ENCODE peak calls at places on chromosome 19, in four cellular contexts. Y is ovary, O is suprapubic skin, T is IMR-90. C is an unnamed sample.

GRCh38 chr19:35608250-35608649 is 4.3 kb upstream of the HAUS5 start:
- DNase-seq in Y (no peak), O (no peak), T (no peak), C (no peak)

GRCh38 chr19:48619692-48620565 is 623 bp downstream of the SPHK2 start:
- DNase-seq in Y (peak), O (no peak), T (no peak), C (no peak)

GRCh38 chr19:29666634-29667389 is 1.6 kb downstream of the PLEKHF1 start:
- DNase-seq in Y (peak), O (peak), T (peak), C (peak)

GRCh38 chr19:47464619-47465018 is 7.1 kb downstream of the SLC8A2 start:
- DNase-seq in Y (no peak), O (no peak), T (no peak), C (no peak)

GRCh38 chr19:48571378-48572162 is 19.6 kb downstream of the SULT2B1 start:
- DNase-seq in Y (no peak), O (no peak), T (no peak), C (no peak)

GRCh38 chr19:40244596-40244995 is 18.1 kb upstream of the CCNP start:
- DNase-seq in Y (no peak), O (no peak), T (no peak), C (no peak)

GRCh38 chr19:2627855-2628254 is 74.6 kb downstream of the GNG7 start:
- DNase-seq in Y (no peak), O (no peak), T (peak), C (no peak)

GRCh38 chr19:45404557-45405434 is at the start of gene PPP1R13L:
- DNase-seq in Y (peak), O (peak), T (peak), C (peak)

GRCh38 chr19:38033658-38034150 is 126.7 kb downstream of the SIPA1L3 start:
- DNase-seq in Y (no peak), O (no peak), T (no peak), C (no peak)

GRCh38 chr19:22806418-22806817 is 22.5 kb upstream of the ZNF99 start:
- DNase-seq in Y (no peak), O (no peak), T (no peak), C (no peak)

GRCh38 chr19:30719991-30720329 is 347.8 kb downstream of the ZNF536 start:
- DNase-seq in Y (peak), O (no peak), T (no peak), C (no peak)

GRCh38 chr19:36460046-36460445 is 29.3 kb downstream of the ZNF566 start:
- DNase-seq in Y (no peak), O (no peak), T (peak), C (no peak)

GRCh38 chr19:38115264-38115802 is 108.7 kb downstream of the DPF1 start:
- DNase-seq in Y (no peak), O (no peak), T (no peak), C (no peak)

GRCh38 chr19:16628183-16628983 is at the start of gene MED26:
- DNase-seq in Y (peak), O (peak), T (peak), C (peak)

GRCh38 chr19:57914517-57914916 is 1.9 kb downstream of the ZNF417 start:
- DNase-seq in Y (no peak), O (no peak), T (no peak), C (no peak)

GRCh38 chr19:46788101-46788967 is at the start of gene SLC1A5:
- DNase-seq in Y (peak), O (peak), T (peak), C (peak)

GRCh38 chr19:16566702-16567101 is 5.5 kb downstream of the SLC35E1 start:
- DNase-seq in Y (no peak), O (no peak), T (no peak), C (no peak)

GRCh38 chr19:30024091-30024490 is 82.1 kb downstream of the URI1 start:
- DNase-seq in Y (no peak), O (no peak), T (no peak), C (no peak)

GRCh38 chr19:34816708-34817107 is 43.7 kb upstream of the ZNF599 start:
- DNase-seq in Y (no peak), O (no peak), T (no peak), C (no peak)

GRCh38 chr19:34236035-34236793 is 18.1 kb upstream of the GARRE1 start:
- DNase-seq in Y (no peak), O (peak), T (peak), C (no peak)

GRCh38 chr19:46351241-46352041 is 4.6 kb downstream of the PPP5C start:
- DNase-seq in Y (no peak), O (no peak), T (peak), C (peak)

GRCh38 chr19:48506138-48506733 is 5.4 kb downstream of the LMTK3 start:
- DNase-seq in Y (no peak), O (no peak), T (peak), C (no peak)

DNA sequence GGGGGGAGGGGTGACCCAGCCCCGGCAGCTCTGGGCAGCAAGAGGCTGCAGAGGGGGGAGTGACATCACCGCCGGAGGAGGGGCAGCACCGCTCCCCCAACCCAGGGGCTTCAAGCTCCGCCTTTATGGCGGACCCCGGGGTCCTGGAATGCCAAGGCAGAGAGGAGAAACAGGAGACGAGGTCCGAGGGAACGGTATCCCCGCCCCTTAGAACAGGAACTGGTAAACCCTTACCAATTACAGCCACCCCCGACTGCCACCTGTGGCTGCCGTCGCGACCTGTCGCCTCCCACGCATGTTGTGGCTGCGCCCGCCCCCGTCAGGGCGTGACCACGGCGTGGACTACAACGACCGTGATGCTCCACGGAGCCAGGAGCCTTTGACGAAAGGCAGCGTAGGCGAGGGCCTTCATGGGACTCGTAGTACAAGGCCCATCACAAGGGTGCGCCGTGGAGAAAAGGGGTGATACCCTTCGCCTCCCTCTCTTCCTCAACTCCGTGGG is 4.1 kb upstream of the KCNC3 start:
- DNase-seq in Y (peak), O (peak), T (peak), C (peak)
- TF ChIP-seq POLR2A in Y (no peak), O (no peak), T (no peak), C (no peak)

DNA sequence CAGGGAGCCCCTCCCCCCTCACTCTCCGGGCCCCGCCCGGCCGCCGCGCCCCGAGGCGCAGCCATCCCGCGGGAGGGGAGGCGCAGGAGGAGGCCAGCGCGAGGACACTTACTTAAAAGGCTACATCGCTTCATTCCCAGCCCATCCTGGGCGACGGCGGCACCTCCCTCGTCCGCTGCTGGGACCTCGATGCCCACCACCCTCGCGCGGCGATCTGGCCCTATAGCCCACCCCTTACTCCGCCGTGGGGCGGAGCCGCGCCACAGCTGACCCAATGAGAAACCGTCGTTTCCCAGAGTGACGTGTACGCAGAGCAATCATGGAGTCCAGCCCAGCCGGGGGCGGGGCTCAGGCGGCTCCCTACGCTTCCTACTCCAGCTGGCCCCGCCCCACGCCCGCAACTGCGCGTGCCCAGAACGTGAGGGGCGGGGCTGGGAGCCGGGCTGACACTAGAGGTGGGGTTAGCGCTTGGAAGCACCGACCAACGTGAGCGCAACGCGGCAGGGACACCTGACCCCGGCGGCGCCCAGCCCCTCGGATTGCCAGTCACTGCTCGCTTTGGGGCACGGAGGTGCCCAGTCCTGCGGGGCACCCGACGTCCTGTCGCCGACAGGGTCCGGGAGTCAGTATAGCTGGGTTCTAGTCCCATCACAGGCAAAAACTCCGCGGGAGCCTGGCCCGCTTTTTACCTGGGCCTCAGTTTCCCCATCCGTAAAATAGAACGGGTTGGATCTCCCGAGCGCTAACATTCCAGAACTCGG is at the start of gene ANKRD27:
- DNase-seq in Y (peak), O (peak), T (peak), C (peak)
- TF ChIP-seq POLR2A in Y (no peak), O (no peak), T (peak), C (peak)

DNA sequence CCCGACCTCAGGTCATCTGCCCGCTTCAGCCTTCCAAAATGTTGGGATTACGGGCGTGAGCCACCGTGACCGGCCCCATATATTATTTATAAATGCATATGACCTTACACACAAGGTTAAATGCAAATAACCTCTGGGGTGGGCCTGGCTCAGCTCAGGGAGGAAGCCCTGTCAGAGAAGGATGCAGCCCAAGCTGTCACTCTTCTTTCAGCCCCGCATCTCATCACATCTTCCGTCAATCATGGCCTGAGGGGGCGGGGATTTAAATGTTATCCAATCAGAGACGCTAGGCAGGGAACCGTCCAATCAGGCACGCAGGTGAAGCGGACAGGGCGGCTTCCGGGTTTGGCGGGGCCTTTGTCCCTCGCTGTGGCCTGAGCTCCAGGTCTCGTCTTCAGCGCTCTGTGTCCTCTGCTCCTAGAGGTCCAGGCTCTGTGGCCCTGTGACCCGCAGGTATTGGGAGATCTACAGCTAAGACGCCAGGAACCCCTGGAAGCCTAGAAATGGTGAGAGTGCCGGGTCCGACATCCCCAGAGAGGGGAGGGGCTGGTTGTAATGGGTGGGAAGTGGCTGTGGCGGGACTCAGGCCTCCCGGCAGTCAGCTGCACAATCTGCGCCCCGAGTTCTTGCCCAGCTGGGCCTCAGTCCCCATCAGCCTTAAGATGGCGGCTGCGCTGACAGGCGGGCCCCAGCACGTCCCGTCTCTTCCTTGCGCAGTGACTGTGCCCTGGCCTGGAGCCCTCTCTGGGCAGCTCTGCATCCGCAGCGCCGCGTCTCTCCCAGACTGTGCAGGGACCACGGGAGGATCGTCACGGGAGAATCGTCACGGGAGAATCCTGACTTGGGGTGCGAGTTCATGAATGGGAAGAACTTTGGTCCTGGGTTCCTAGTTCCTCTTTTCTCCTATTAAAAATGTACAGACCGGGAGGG is at the start of gene ZNF430:
- DNase-seq in Y (peak), O (peak), T (peak), C (peak)
- TF ChIP-seq POLR2A in Y (peak), O (peak), T (peak), C (peak)

DNA sequence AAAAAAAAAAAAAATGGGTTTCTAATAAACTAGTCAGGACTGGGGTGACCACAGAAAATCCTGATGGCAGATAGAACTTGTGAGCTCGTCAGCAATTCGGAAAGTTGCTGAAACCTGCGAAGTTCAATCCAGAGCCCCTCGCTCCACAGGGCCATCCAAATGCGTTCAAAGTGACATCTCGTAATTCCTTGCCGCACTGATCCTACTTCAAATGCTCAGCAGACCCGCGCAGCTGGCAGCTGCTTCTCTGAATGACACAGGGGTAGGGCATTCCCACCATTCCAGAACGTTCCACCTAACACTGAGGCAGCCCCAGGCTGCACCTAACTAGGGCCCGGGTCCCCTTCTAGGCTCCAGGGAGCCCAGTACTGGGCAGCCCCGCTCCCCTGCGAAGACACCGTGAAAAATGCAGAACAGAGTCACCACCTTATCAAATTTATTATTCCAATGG is 4.8 kb upstream of the DAPK3 start:
- DNase-seq in Y (no peak), O (no peak), T (no peak), C (no peak)
- TF ChIP-seq POLR2A in Y (no peak), O (no peak), T (peak), C (no peak)

GRCh38 chr19:55279376-55279772 is 536 bp downstream of the HSPBP1 start:
- DNase-seq in Y (no peak), O (no peak), T (no peak), C (no peak)

GRCh38 chr19:55278391-55279135 is 1.3 kb downstream of the HSPBP1 start:
- DNase-seq in Y (no peak), O (no peak), T (no peak), C (no peak)

GRCh38 chr19:55276720-55277430 is 3.0 kb downstream of the HSPBP1 start:
- DNase-seq in Y (no peak), O (no peak), T (no peak), C (no peak)

GRCh38 chr19:55277494-55277893 is 2.4 kb downstream of the HSPBP1 start:
- DNase-seq in Y (no peak), O (no peak), T (no peak), C (no peak)

GRCh38 chr19:55279773-55280643 is at the start of gene HSPBP1:
- DNase-seq in Y (peak), O (peak), T (peak), C (peak)
- TF ChIP-seq POLR2A in Y (peak), O (no peak), T (peak), C (no peak)

DNA sequence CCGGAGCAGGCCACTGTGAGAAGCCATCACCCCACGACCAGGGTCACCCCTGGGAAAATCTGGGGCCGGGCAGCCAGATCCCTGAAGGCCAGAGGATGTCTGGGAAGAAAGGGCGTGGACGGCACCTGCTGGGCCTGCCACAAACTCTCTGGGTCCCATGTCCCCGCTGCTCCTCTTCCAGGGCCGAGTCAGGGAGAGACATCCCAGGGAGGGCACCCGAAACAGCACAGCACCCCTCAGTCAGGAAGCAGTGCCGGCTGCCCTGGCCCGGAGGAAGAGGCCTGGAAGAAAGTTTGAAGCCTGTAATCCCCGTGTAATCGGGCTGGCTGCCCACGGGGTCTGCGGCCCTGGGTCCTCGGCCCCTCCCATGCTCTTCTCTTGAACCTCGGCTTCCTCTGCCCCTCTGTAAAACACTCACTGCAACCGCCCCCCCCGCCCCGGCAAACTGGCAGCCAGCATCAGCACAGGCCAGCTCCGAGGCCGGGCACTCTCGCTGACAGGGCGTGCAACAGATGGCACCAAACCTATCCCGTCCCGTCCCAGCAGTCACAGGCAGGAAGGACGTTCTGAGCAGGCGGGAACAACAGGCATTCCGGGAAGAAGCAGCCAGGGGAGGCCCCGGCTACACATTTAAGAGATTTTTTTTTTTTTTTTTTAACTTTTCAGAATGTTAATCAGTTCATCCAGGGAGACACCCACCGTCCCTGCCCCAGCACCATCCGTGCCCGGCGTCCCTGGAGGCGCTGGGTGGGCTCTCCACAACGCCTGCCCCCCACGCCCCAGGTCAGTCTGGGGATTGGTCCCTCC is 1.5 kb downstream of the SBNO2 start:
- DNase-seq in Y (peak), O (peak), T (peak), C (peak)
- TF ChIP-seq POLR2A in Y (no peak), O (no peak), T (peak), C (no peak)

DNA sequence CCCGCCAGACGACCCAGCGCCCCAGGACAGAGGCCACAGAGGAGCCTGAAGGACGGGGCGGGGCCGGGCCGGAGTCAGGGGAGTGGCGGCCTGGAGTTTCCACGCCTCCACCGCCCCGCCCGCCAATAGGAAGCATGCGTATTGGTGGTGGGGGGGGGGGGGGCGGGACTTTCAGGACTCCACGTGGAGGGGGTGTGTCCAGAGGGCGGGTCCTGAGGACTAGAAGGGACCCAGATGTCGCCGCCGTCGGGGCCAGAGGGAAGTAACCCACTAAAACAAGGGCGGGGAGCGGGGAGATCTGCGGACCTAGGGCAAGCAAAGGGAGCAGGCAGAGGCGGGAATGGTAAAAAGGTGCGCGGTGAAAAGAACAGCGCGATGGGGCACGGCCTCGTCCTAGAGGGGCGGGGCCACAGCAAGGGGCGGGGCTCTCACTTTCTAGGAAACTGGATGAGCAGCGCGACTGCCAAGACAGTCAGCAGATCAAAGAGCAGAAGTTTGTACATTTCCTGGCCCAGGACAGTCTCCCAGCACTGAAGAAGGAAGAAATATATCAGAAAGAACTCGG is 2.8 kb upstream of the LENG1 start:
- DNase-seq in Y (peak), O (peak), T (peak), C (peak)
- TF ChIP-seq POLR2A in Y (no peak), O (no peak), T (no peak), C (no peak)

C was measured in sigmoid colon.